ENCODE peak calls at places on chromosomes 6 and 20, in six cellular contexts. N is breast epithelium, U is GM12865, A is dorsolateral prefrontal cortex, R is Peyer's patch, X is lower leg skin. M is an unnamed sample.

GRCh38 chr6:10520468-10520867 is 683 bp upstream of the GCNT2 start:
- DNase-seq in N (no peak), U (no peak), A (no peak), R (no peak), X (no peak), M (no peak)

GRCh38 chr20:35339007-35339406 is 46.8 kb upstream of the FAM83C start:
- DNase-seq in N (no peak), U (no peak), A (no peak), R (no peak), X (no peak), M (peak; percentile 97)

GRCh38 chr6:136945072-136945471 is 23.0 kb downstream of the SLC35D3 start:
- DNase-seq in N (no peak), U (no peak), A (no peak), R (no peak), X (no peak), M (no peak)

GRCh38 chr6:2110504-2110903 is 134.9 kb downstream of the GMDS start:
- DNase-seq in N (no peak), U (peak; percentile 50), A (no peak), R (no peak), X (no peak), M (no peak)

GRCh38 chr6:53851561-53851960 is 56.8 kb downstream of the LRRC1 start:
- DNase-seq in N (no peak), U (no peak), A (no peak), R (no peak), X (no peak), M (no peak)

GRCh38 chr6:152669894-152670293 is 27.8 kb upstream of the MYCT1 start:
- DNase-seq in N (no peak), U (peak; percentile 37), A (no peak), R (no peak), X (no peak), M (peak; percentile 44)

GRCh38 chr20:45306431-45306982 is at the start of gene RBPJL:
- DNase-seq in N (no peak), U (no peak), A (no peak), R (no peak), X (no peak), M (no peak)

GRCh38 chr6:20542927-20543602 is 8.8 kb downstream of the CDKAL1 start:
- DNase-seq in N (no peak), U (peak; percentile 85), A (no peak), R (no peak), X (no peak), M (peak; percentile 48)

GRCh38 chr6:326896-327537 is 34.7 kb downstream of the DUSP22 start:
- DNase-seq in N (no peak), U (no peak), A (no peak), R (no peak), X (no peak), M (no peak)

GRCh38 chr20:13148961-13149360 is 72.1 kb upstream of the ISM1 start:
- DNase-seq in N (no peak), U (no peak), A (no peak), R (no peak), X (no peak), M (no peak)

GRCh38 chr6:65646494-65647035 is 60.5 kb downstream of the EYS start:
- DNase-seq in N (no peak), U (peak; percentile 1), A (no peak), R (no peak), X (no peak), M (no peak)

GRCh38 chr6:26286168-26286854 is 78.7 kb upstream of the BTN3A2 start:
- DNase-seq in N (peak; percentile 67), U (peak; percentile 89), A (peak; percentile 63), R (peak; percentile 75), X (peak; percentile 74), M (peak; percentile 62)

GRCh38 chr6:137160763-137161162 is 12.7 kb downstream of the IL22RA2 start:
- DNase-seq in N (no peak), U (no peak), A (no peak), R (no peak), X (no peak), M (no peak)

GRCh38 chr6:3252369-3252768 is 6.4 kb upstream of the PSMG4 start:
- DNase-seq in N (no peak), U (no peak), A (no peak), R (no peak), X (no peak), M (no peak)

GRCh38 chr6:47525330-47526057 is 47.9 kb downstream of the CD2AP start:
- DNase-seq in N (no peak), U (no peak), A (no peak), R (no peak), X (no peak), M (no peak)

GRCh38 chr6:137775192-137775591 is 91.9 kb upstream of the TNFAIP3 start:
- DNase-seq in N (no peak), U (no peak), A (no peak), R (no peak), X (no peak), M (no peak)

GRCh38 chr20:21090738-21091120 is 15.4 kb downstream of the LINC00237 start:
- DNase-seq in N (no peak), U (no peak), A (no peak), R (no peak), X (no peak), M (no peak)

GRCh38 chr20:16689906-16690305 is 39.9 kb upstream of the SNRPB2 start:
- DNase-seq in N (no peak), U (no peak), A (no peak), R (no peak), X (no peak), M (no peak)

GRCh38 chr20:16692442-16692841 is 37.4 kb upstream of the SNRPB2 start:
- DNase-seq in N (no peak), U (no peak), A (no peak), R (no peak), X (no peak), M (peak; percentile 2)

GRCh38 chr20:16695633-16696032 is 34.2 kb upstream of the SNRPB2 start:
- DNase-seq in N (no peak), U (no peak), A (no peak), R (no peak), X (no peak), M (no peak)

GRCh38 chr20:16694176-16694575 is 35.6 kb upstream of the SNRPB2 start:
- DNase-seq in N (no peak), U (no peak), A (no peak), R (no peak), X (no peak), M (no peak)

GRCh38 chr20:16691381-16691780 is 38.4 kb upstream of the SNRPB2 start:
- DNase-seq in N (no peak), U (no peak), A (no peak), R (no peak), X (no peak), M (no peak)
- H3K4me3 ChIP-seq in N (no peak overlapping the region), U (no peak overlapping the region), A (no peak overlapping the region), R (no peak overlapping the region), X (no peak overlapping the region), M (no peak overlapping the region)

DNA sequence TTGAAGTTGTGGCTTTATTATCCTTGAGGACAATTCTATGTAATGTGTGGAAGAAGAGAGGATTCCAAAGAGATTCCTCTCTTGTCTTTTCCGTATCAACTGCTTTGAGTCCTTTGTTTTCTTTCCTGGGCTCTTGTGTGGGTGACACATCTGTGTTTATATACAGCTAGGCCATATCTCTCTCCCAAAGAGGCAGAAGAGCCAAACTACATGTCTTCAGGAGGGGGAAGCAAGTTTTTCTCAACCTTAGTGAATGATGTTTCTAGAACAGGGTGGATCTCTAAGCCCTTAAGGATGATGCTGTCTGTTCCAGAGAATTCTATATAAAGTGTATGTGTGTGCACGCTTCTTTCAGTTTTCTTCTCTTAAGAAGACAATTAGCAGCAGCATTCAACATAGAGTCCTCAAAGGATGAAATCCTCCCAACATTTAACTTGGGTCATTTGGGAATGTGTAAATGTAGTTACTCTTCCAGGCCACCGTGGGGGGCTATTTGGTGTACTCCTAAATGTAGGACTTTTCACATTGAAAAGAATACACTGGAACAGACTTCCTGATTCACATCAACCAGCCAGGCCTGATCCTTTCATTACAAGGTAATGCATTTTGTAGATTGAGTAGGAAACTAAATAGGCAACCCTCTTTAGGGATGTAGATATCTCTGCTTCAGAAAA is 92.8 kb upstream of the EEF1E1 start:
- DNase-seq in N (no peak), U (no peak), A (no peak), R (no peak), X (no peak), M (no peak)
- TF ChIP-seq CTCF in N (no peak), U (no peak), A (no peak), R (no peak), X (no peak), M (no peak)

DNA sequence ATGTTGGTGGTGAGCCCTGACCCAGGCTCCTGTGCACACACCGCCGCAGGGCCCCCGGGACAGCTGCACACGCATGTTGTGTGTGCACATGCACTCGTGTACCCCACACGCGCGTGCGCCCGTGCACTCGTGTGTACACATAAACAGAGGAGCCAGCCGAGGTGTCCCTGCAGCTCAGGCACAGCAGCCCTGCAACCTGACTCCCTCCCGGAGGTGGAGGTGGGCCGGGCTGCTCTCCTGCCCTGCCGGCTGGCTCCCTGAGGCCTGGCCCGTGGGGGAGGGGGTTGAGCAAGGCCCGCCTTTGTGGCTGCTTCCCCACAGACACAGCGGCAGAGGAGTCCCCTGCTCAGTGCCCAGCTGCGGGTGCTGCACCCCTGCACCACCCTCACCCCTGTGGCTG is 661 bp downstream of the RBBP8NL start:
- DNase-seq in N (no peak), U (no peak), A (no peak), R (no peak), X (no peak), M (no peak)
- H3K4me3 ChIP-seq in N (peak overlapping the region; percentile 55), U (no peak overlapping the region), A (no peak overlapping the region), R (peak overlapping the region; percentile 0), X (no peak overlapping the region), M (no peak overlapping the region)

DNA sequence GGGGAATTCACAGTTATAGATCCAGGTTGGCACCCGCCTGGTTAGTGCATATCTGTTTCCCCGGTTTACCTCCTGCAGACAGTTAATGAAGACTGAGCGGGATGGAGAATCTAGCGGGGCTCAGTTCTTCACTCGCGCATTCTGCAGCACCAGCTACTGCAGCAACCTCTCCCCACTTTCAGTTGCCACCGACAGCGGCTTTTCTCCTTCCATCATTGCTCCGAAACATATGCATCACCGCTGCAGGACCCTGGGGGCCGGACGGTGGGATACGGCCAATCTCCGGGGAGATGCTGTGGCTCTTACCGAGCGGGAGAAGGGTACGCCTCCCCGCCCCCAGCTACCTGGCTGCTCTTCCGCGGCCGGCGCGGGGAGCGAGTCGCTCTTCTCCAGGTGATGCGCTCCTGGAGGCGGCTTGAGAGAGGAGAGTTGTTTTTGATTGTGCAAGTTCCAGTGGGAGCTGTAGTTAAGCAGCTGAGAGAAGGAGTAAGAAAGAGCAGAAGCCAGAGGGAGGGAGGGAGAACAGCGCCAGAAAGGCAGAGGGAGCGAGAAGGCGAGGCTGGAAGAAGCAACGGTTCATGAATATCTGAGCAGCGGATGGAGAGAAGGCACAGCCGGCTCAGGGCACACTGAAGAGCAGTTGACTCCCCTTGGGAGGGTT is at the start of gene SGK1:
- DNase-seq in N (peak; percentile 26), U (no peak), A (peak; percentile 70), R (no peak), X (no peak), M (peak; percentile 42)
- TF ChIP-seq CTCF in N (no peak), U (no peak), A (peak; percentile 15), R (no peak), X (no peak), M (no peak)

M was measured in AG10803.